ENCODE peak calls at places on chromosomes 4 and X, in ten cellular contexts. One of them, this sample, is unnamed.

GRCh38 chr4:129583868-129584267 is 487.9 kb downstream of the C4orf33 start:
- DNase-seq in transverse colon: no peak
- DNase-seq in progenitor cell of endocrine pancreas: no peak
- DNase-seq in ovary: no peak
- DNase-seq in heart left ventricle: no peak
- DNase-seq in brain microvascular endothelial cell: no peak
- DNase-seq in OCI-LY7: no peak
- DNase-seq in fibroblast of mammary gland: peak; percentile 81
- DNase-seq in RWPE1: no peak
- DNase-seq in cardiac fibroblast: peak; percentile 28
- DNase-seq in this sample: no peak

GRCh38 chrX:78573630-78574029 is 85.5 kb downstream of the RTL3 start:
- DNase-seq in progenitor cell of endocrine pancreas: no peak
- DNase-seq in transverse colon: no peak
- DNase-seq in RWPE1: no peak
- DNase-seq in OCI-LY7: no peak
- DNase-seq in heart left ventricle: no peak
- DNase-seq in ovary: no peak
- DNase-seq in cardiac fibroblast: no peak
- DNase-seq in fibroblast of mammary gland: no peak
- DNase-seq in brain microvascular endothelial cell: no peak
- DNase-seq in this sample: no peak

GRCh38 chr4:188175288-188175687 is 36.0 kb downstream of the TRIML1 start:
- DNase-seq in fibroblast of mammary gland: no peak
- DNase-seq in ovary: no peak
- DNase-seq in heart left ventricle: no peak
- DNase-seq in progenitor cell of endocrine pancreas: no peak
- DNase-seq in cardiac fibroblast: no peak
- DNase-seq in brain microvascular endothelial cell: no peak
- DNase-seq in transverse colon: no peak
- DNase-seq in OCI-LY7: no peak
- DNase-seq in RWPE1: no peak
- DNase-seq in this sample: no peak

GRCh38 chrX:17046478-17047097 is 100.1 kb downstream of the REPS2 start:
- DNase-seq in fibroblast of mammary gland: peak; percentile 80
- DNase-seq in brain microvascular endothelial cell: peak; percentile 76
- DNase-seq in heart left ventricle: no peak
- DNase-seq in RWPE1: peak; percentile 32
- DNase-seq in transverse colon: peak; percentile 67
- DNase-seq in ovary: peak; percentile 41
- DNase-seq in cardiac fibroblast: peak; percentile 78
- DNase-seq in progenitor cell of endocrine pancreas: peak; percentile 39
- DNase-seq in OCI-LY7: peak; percentile 71
- DNase-seq in this sample: peak; percentile 60

GRCh38 chr4:10737335-10737734 is 52.8 kb upstream of the CLNK start:
- DNase-seq in fibroblast of mammary gland: peak; percentile 75
- DNase-seq in heart left ventricle: no peak
- DNase-seq in transverse colon: no peak
- DNase-seq in OCI-LY7: no peak
- DNase-seq in progenitor cell of endocrine pancreas: no peak
- DNase-seq in RWPE1: no peak
- DNase-seq in ovary: no peak
- DNase-seq in brain microvascular endothelial cell: peak; percentile 80
- DNase-seq in cardiac fibroblast: no peak
- DNase-seq in this sample: no peak

GRCh38 chr4:2534904-2535385 is 1.5 kb upstream of the FAM193A start:
- DNase-seq in ovary: no peak
- DNase-seq in fibroblast of mammary gland: no peak
- DNase-seq in transverse colon: no peak
- DNase-seq in heart left ventricle: no peak
- DNase-seq in brain microvascular endothelial cell: no peak
- DNase-seq in progenitor cell of endocrine pancreas: no peak
- DNase-seq in cardiac fibroblast: peak; percentile 11
- DNase-seq in OCI-LY7: no peak
- DNase-seq in RWPE1: no peak
- DNase-seq in this sample: no peak

GRCh38 chr4:38902695-38903094 is 35.1 kb downstream of the FAM114A1 start:
- DNase-seq in cardiac fibroblast: peak; percentile 23
- DNase-seq in transverse colon: no peak
- DNase-seq in OCI-LY7: peak; percentile 64
- DNase-seq in progenitor cell of endocrine pancreas: no peak
- DNase-seq in ovary: no peak
- DNase-seq in brain microvascular endothelial cell: no peak
- DNase-seq in heart left ventricle: no peak
- DNase-seq in fibroblast of mammary gland: peak; percentile 24
- DNase-seq in RWPE1: peak; percentile 51
- DNase-seq in this sample: no peak

GRCh38 chr4:87108142-87108546 is 112.3 kb downstream of the KLHL8 start:
- DNase-seq in transverse colon: no peak
- DNase-seq in progenitor cell of endocrine pancreas: no peak
- DNase-seq in heart left ventricle: peak; percentile 59
- DNase-seq in fibroblast of mammary gland: peak; percentile 95
- DNase-seq in ovary: no peak
- DNase-seq in RWPE1: peak; percentile 67
- DNase-seq in OCI-LY7: no peak
- DNase-seq in cardiac fibroblast: peak; percentile 84
- DNase-seq in brain microvascular endothelial cell: peak; percentile 90
- DNase-seq in this sample: no peak

GRCh38 chr4:111283066-111283677 is 660.3 kb upstream of the PITX2 start:
- DNase-seq in ovary: no peak
- DNase-seq in brain microvascular endothelial cell: peak; percentile 41
- DNase-seq in cardiac fibroblast: peak; percentile 73
- DNase-seq in fibroblast of mammary gland: peak; percentile 64
- DNase-seq in transverse colon: peak; percentile 70
- DNase-seq in OCI-LY7: peak; percentile 55
- DNase-seq in heart left ventricle: peak; percentile 56
- DNase-seq in progenitor cell of endocrine pancreas: peak; percentile 44
- DNase-seq in RWPE1: peak; percentile 21
- DNase-seq in this sample: peak; percentile 62

GRCh38 chr4:61389640-61390039 is 189.5 kb downstream of the ADGRL3 start:
- DNase-seq in brain microvascular endothelial cell: no peak
- DNase-seq in heart left ventricle: no peak
- DNase-seq in cardiac fibroblast: no peak
- DNase-seq in RWPE1: no peak
- DNase-seq in progenitor cell of endocrine pancreas: no peak
- DNase-seq in ovary: no peak
- DNase-seq in transverse colon: no peak
- DNase-seq in OCI-LY7: no peak
- DNase-seq in fibroblast of mammary gland: no peak
- DNase-seq in this sample: no peak

GRCh38 chrX:275967-276587 is 5.1 kb upstream of the PLCXD1 start:
- DNase-seq in ovary: no peak
- DNase-seq in fibroblast of mammary gland: peak; percentile 40
- DNase-seq in heart left ventricle: peak; percentile 92
- DNase-seq in OCI-LY7: no peak
- DNase-seq in transverse colon: peak; percentile 84
- DNase-seq in brain microvascular endothelial cell: no peak
- DNase-seq in progenitor cell of endocrine pancreas: no peak
- DNase-seq in cardiac fibroblast: peak; percentile 42
- DNase-seq in RWPE1: peak; percentile 45
- DNase-seq in this sample: no peak

GRCh38 chr4:627751-628150 is 2.4 kb downstream of the PDE6B start:
- DNase-seq in transverse colon: no peak
- DNase-seq in RWPE1: no peak
- DNase-seq in cardiac fibroblast: no peak
- DNase-seq in progenitor cell of endocrine pancreas: no peak
- DNase-seq in ovary: no peak
- DNase-seq in fibroblast of mammary gland: no peak
- DNase-seq in OCI-LY7: no peak
- DNase-seq in heart left ventricle: no peak
- DNase-seq in brain microvascular endothelial cell: no peak
- DNase-seq in this sample: no peak

GRCh38 chr4:106615961-106616360 is 247.4 kb upstream of the GIMD1 start:
- DNase-seq in transverse colon: no peak
- DNase-seq in heart left ventricle: no peak
- DNase-seq in cardiac fibroblast: no peak
- DNase-seq in RWPE1: no peak
- DNase-seq in ovary: no peak
- DNase-seq in brain microvascular endothelial cell: no peak
- DNase-seq in progenitor cell of endocrine pancreas: no peak
- DNase-seq in OCI-LY7: no peak
- DNase-seq in fibroblast of mammary gland: peak; percentile 24
- DNase-seq in this sample: no peak

GRCh38 chr4:2459589-2460349 is 9.1 kb upstream of the RNF4 start:
- DNase-seq in heart left ventricle: no peak
- DNase-seq in ovary: no peak
- DNase-seq in fibroblast of mammary gland: no peak
- DNase-seq in progenitor cell of endocrine pancreas: no peak
- DNase-seq in transverse colon: no peak
- DNase-seq in RWPE1: no peak
- DNase-seq in brain microvascular endothelial cell: no peak
- DNase-seq in cardiac fibroblast: no peak
- DNase-seq in OCI-LY7: no peak
- DNase-seq in this sample: no peak

GRCh38 chr4:140358281-140358680 is 15.2 kb upstream of the SCOC start:
- DNase-seq in cardiac fibroblast: no peak
- DNase-seq in fibroblast of mammary gland: no peak
- DNase-seq in ovary: no peak
- DNase-seq in progenitor cell of endocrine pancreas: no peak
- DNase-seq in transverse colon: no peak
- DNase-seq in brain microvascular endothelial cell: no peak
- DNase-seq in OCI-LY7: no peak
- DNase-seq in heart left ventricle: no peak
- DNase-seq in RWPE1: no peak
- DNase-seq in this sample: no peak

GRCh38 chr4:34417160-34417559 is 1827.2 kb downstream of the ARAP2 start:
- DNase-seq in cardiac fibroblast: peak; percentile 1
- DNase-seq in heart left ventricle: no peak
- DNase-seq in OCI-LY7: no peak
- DNase-seq in fibroblast of mammary gland: peak; percentile 17
- DNase-seq in RWPE1: no peak
- DNase-seq in brain microvascular endothelial cell: no peak
- DNase-seq in progenitor cell of endocrine pancreas: no peak
- DNase-seq in ovary: no peak
- DNase-seq in transverse colon: no peak
- DNase-seq in this sample: no peak

GRCh38 chr4:34422472-34422871 is 1821.8 kb downstream of the ARAP2 start:
- DNase-seq in transverse colon: no peak
- DNase-seq in RWPE1: no peak
- DNase-seq in heart left ventricle: no peak
- DNase-seq in ovary: no peak
- DNase-seq in OCI-LY7: no peak
- DNase-seq in brain microvascular endothelial cell: no peak
- DNase-seq in progenitor cell of endocrine pancreas: no peak
- DNase-seq in cardiac fibroblast: peak; percentile 33
- DNase-seq in fibroblast of mammary gland: peak; percentile 46
- DNase-seq in this sample: no peak
- TF ChIP-seq CTCF in transverse colon: no peak
- TF ChIP-seq CTCF in RWPE1: no peak
- TF ChIP-seq CTCF in heart left ventricle: no peak
- TF ChIP-seq CTCF in ovary: no peak
- TF ChIP-seq CTCF in OCI-LY7: no peak
- TF ChIP-seq CTCF in brain microvascular endothelial cell: peak; percentile 5
- TF ChIP-seq CTCF in progenitor cell of endocrine pancreas: no peak
- TF ChIP-seq CTCF in cardiac fibroblast: peak; percentile 2
- TF ChIP-seq CTCF in fibroblast of mammary gland: peak; percentile 24
- TF ChIP-seq CTCF in this sample: no peak

DNA sequence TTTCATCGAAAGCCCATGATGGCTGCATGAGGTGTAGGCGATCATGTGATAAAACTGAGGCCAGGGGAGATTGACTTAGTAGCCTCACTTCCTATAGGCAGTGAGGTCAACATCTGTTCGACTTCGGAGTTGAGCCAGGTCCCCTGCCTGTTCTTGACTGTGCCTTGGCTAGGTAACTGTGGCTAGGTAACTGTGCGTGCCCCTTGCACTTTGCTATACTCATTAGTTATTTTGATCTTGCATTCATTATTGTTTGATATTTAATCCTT is 55.0 kb downstream of the CLDN34 start:
- DNase-seq in OCI-LY7: no peak
- DNase-seq in fibroblast of mammary gland: no peak
- DNase-seq in cardiac fibroblast: no peak
- DNase-seq in transverse colon: no peak
- DNase-seq in heart left ventricle: no peak
- DNase-seq in RWPE1: no peak
- DNase-seq in ovary: no peak
- DNase-seq in progenitor cell of endocrine pancreas: no peak
- DNase-seq in brain microvascular endothelial cell: no peak
- DNase-seq in this sample: no peak
- TF ChIP-seq CTCF in OCI-LY7: no peak
- TF ChIP-seq CTCF in fibroblast of mammary gland: no peak
- TF ChIP-seq CTCF in cardiac fibroblast: no peak
- TF ChIP-seq CTCF in transverse colon: no peak
- TF ChIP-seq CTCF in heart left ventricle: no peak
- TF ChIP-seq CTCF in RWPE1: no peak
- TF ChIP-seq CTCF in ovary: no peak
- TF ChIP-seq CTCF in progenitor cell of endocrine pancreas: no peak
- TF ChIP-seq CTCF in brain microvascular endothelial cell: no peak
- TF ChIP-seq CTCF in this sample: no peak

DNA sequence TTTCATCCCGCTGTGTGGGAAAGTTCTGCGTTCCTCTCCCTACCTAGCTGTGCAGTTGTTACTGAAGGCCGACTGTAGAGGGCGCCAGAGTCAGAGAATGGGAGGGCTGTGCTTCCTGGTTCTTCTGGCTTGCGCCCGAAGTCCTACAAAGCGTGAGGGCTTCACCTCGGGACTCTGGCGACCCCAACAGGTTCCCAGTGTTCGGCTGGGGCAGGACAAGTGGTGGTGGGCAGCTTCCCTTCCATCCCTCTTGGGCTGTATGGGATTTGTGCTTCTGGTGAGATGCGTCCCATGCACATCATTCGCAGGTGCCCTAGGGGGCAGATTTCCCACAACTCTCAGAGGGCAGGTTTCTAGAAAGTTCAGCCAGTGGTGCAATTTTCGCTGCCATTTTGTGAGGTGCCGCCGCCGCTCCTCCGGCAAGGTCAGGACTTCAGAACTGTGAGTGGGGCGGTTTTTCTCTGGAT is 27.3 kb downstream of the CT45A3 start:
- DNase-seq in ovary: no peak
- DNase-seq in brain microvascular endothelial cell: no peak
- DNase-seq in fibroblast of mammary gland: no peak
- DNase-seq in cardiac fibroblast: peak; percentile 0
- DNase-seq in OCI-LY7: peak; percentile 5
- DNase-seq in progenitor cell of endocrine pancreas: no peak
- DNase-seq in heart left ventricle: no peak
- DNase-seq in RWPE1: peak; percentile 4
- DNase-seq in transverse colon: peak; percentile 26
- DNase-seq in this sample: peak; percentile 3
- TF ChIP-seq CTCF in ovary: no peak
- TF ChIP-seq CTCF in brain microvascular endothelial cell: peak; percentile 28
- TF ChIP-seq CTCF in fibroblast of mammary gland: peak; percentile 28
- TF ChIP-seq CTCF in cardiac fibroblast: peak; percentile 8
- TF ChIP-seq CTCF in OCI-LY7: peak; percentile 58
- TF ChIP-seq CTCF in progenitor cell of endocrine pancreas: no peak
- TF ChIP-seq CTCF in heart left ventricle: no peak
- TF ChIP-seq CTCF in RWPE1: peak; percentile 27
- TF ChIP-seq CTCF in transverse colon: peak; percentile 21
- TF ChIP-seq CTCF in this sample: peak; percentile 31

DNA sequence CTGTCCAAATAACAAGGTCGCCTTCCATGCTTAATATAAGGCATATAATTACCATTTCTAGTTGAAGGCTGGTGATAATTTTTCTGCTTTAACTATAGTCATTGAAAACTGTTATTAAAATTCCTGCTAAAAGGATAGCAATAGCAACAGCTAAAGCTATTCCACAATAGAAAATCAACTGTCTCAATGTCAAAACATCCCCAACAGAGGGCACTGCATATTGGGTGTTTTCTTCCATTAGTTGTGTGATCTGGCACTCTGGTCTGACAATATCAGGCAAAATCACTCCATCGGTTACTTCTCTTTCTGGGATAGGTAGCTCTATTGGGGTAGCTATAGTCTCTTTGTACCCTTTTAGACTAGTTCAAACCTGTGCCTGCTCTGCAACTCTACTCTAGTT is 53.5 kb downstream of the TMPRSS11F start:
- DNase-seq in RWPE1: no peak
- DNase-seq in transverse colon: no peak
- DNase-seq in brain microvascular endothelial cell: no peak
- DNase-seq in OCI-LY7: no peak
- DNase-seq in progenitor cell of endocrine pancreas: no peak
- DNase-seq in ovary: no peak
- DNase-seq in cardiac fibroblast: no peak
- DNase-seq in fibroblast of mammary gland: no peak
- DNase-seq in heart left ventricle: no peak
- DNase-seq in this sample: no peak
- TF ChIP-seq CTCF in RWPE1: no peak
- TF ChIP-seq CTCF in transverse colon: no peak
- TF ChIP-seq CTCF in brain microvascular endothelial cell: no peak
- TF ChIP-seq CTCF in OCI-LY7: peak; percentile 35
- TF ChIP-seq CTCF in progenitor cell of endocrine pancreas: no peak
- TF ChIP-seq CTCF in ovary: no peak
- TF ChIP-seq CTCF in cardiac fibroblast: no peak
- TF ChIP-seq CTCF in fibroblast of mammary gland: no peak
- TF ChIP-seq CTCF in heart left ventricle: no peak
- TF ChIP-seq CTCF in this sample: no peak